ENCODE peak calls at places on chromosomes 2 and 18, in six cellular contexts. H, C, M, W, F and P are unnamed samples.

GRCh38 chr2:45946023-45946422 is 294.5 kb downstream of the PRKCE start:
- DNase-seq in H (peak), C (no peak), M (no peak), W (no peak), F (no peak), P (no peak)

GRCh38 chr2:208182835-208183234 is 7.0 kb downstream of the C2orf80 start:
- DNase-seq in H (no peak), C (no peak), M (no peak), W (no peak), F (no peak), P (no peak)

GRCh38 chr18:8416212-8417019 is 192.8 kb upstream of the RAB12 start:
- DNase-seq in H (peak), C (no peak), M (no peak), W (no peak), F (no peak), P (no peak)

GRCh38 chr2:15651367-15651727 is 59.7 kb downstream of the DDX1 start:
- DNase-seq in H (no peak), C (no peak), M (no peak), W (no peak), F (no peak), P (no peak)

GRCh38 chr2:104539649-104540048 is 314.3 kb upstream of the POU3F3 start:
- DNase-seq in H (no peak), C (no peak), M (no peak), W (no peak), F (no peak), P (no peak)

GRCh38 chr2:20366672-20367116 is 16.1 kb upstream of the PUM2 start:
- DNase-seq in H (peak), C (no peak), M (no peak), W (no peak), F (no peak), P (no peak)

GRCh38 chr2:224359569-224359968 is 42.3 kb downstream of the FAM124B start:
- DNase-seq in H (no peak), C (no peak), M (no peak), W (no peak), F (no peak), P (no peak)

GRCh38 chr2:32688511-32688910 is 60.7 kb downstream of the TTC27 start:
- DNase-seq in H (peak), C (no peak), M (no peak), W (peak), F (no peak), P (no peak)

GRCh38 chr18:40109251-40110049 is 1845.6 kb upstream of the PIK3C3 start:
- DNase-seq in H (no peak), C (no peak), M (no peak), W (no peak), F (no peak), P (no peak)

GRCh38 chr2:172086349-172087190 is 1.3 kb downstream of the DLX1 start:
- DNase-seq in H (no peak), C (no peak), M (no peak), W (no peak), F (peak), P (no peak)

GRCh38 chr18:22417496-22418188 is at the start of gene CTAGE1:
- DNase-seq in H (peak), C (no peak), M (no peak), W (no peak), F (no peak), P (no peak)

GRCh38 chr2:217653240-217653639 is 349.6 kb downstream of the TNS1 start:
- DNase-seq in H (peak), C (peak), M (no peak), W (peak), F (no peak), P (peak)

GRCh38 chr18:55287146-55287806 is 300.7 kb downstream of the TCF4 start:
- DNase-seq in H (no peak), C (no peak), M (no peak), W (no peak), F (no peak), P (no peak)

GRCh38 chr2:160375802-160376469 is 117.7 kb downstream of the RBMS1 start:
- DNase-seq in H (peak), C (no peak), M (no peak), W (no peak), F (no peak), P (no peak)

GRCh38 chr2:137155351-137156104 is 390.2 kb downstream of the THSD7B start:
- DNase-seq in H (no peak), C (peak), M (no peak), W (peak), F (no peak), P (no peak)

GRCh38 chr2:102509749-102510148 is 36.7 kb downstream of the SLC9A4 start:
- DNase-seq in H (peak), C (no peak), M (no peak), W (no peak), F (no peak), P (no peak)

GRCh38 chr2:238494573-238494961 is 67.8 kb downstream of the ASB1 start:
- DNase-seq in H (no peak), C (no peak), M (no peak), W (no peak), F (peak), P (no peak)

GRCh38 chr2:97982621-97983020 is 13.1 kb downstream of the TMEM131 start:
- DNase-seq in H (no peak), C (no peak), M (no peak), W (no peak), F (no peak), P (no peak)

GRCh38 chr2:150639917-150640538 is 152.6 kb upstream of the RND3 start:
- DNase-seq in H (peak), C (no peak), M (no peak), W (no peak), F (no peak), P (no peak)

GRCh38 chr2:29706171-29706690 is 215.2 kb downstream of the ALK start:
- DNase-seq in H (no peak), C (no peak), M (no peak), W (no peak), F (no peak), P (no peak)

GRCh38 chr2:156437272-156437671 is 1.1 kb downstream of the GPD2 start:
- DNase-seq in H (peak), C (no peak), M (no peak), W (no peak), F (no peak), P (peak)

GRCh38 chr2:186588940-186589732 is 720 bp upstream of the ITGAV start:
- DNase-seq in H (no peak), C (no peak), M (no peak), W (no peak), F (no peak), P (no peak)

GRCh38 chr2:20472569-20472968 is 25.7 kb downstream of the RHOB start:
- DNase-seq in H (no peak), C (no peak), M (no peak), W (no peak), F (peak), P (no peak)

GRCh38 chr18:76874643-76875389 is 52.5 kb downstream of the ZNF236 start:
- DNase-seq in H (no peak), C (no peak), M (no peak), W (no peak), F (no peak), P (no peak)

GRCh38 chr2:208189782-208190181 is at the start of gene C2orf80:
- DNase-seq in H (no peak), C (no peak), M (no peak), W (no peak), F (no peak), P (no peak)

GRCh38 chr2:174878537-174879147 is 114.4 kb upstream of the CHRNA1 start:
- DNase-seq in H (peak), C (no peak), M (no peak), W (peak), F (no peak), P (no peak)

GRCh38 chr18:1797265-1797664 is 774.0 kb downstream of the METTL4 start:
- DNase-seq in H (no peak), C (no peak), M (no peak), W (no peak), F (no peak), P (no peak)

GRCh38 chr2:120442541-120442922 is 96.6 kb downstream of the INHBB start:
- DNase-seq in H (no peak), C (no peak), M (no peak), W (no peak), F (no peak), P (no peak)

GRCh38 chr2:42835577-42836371 is 43.4 kb upstream of the HAAO start:
- DNase-seq in H (peak), C (peak), M (peak), W (peak), F (no peak), P (no peak)

GRCh38 chr2:39202639-39203369 is 41.0 kb downstream of the CDKL4 start:
- DNase-seq in H (peak), C (no peak), M (no peak), W (no peak), F (no peak), P (no peak)

GRCh38 chr18:59696311-59697235 is 650 bp downstream of the CCBE1 start:
- DNase-seq in H (peak), C (no peak), M (no peak), W (no peak), F (no peak), P (no peak)

GRCh38 chr2:215218587-215219577 is 80.5 kb upstream of the ABCA12 start:
- DNase-seq in H (no peak), C (no peak), M (no peak), W (no peak), F (no peak), P (no peak)

GRCh38 chr2:13652531-13653313 is 936.0 kb downstream of the TRIB2 start:
- DNase-seq in H (peak), C (no peak), M (no peak), W (peak), F (no peak), P (no peak)

GRCh38 chr2:111055735-111056134 is 65.0 kb upstream of the BCL2L11 start:
- DNase-seq in H (no peak), C (no peak), M (no peak), W (no peak), F (no peak), P (no peak)

GRCh38 chr2:111052621-111053020 is 68.1 kb upstream of the BCL2L11 start:
- DNase-seq in H (no peak), C (no peak), M (no peak), W (no peak), F (no peak), P (no peak)

GRCh38 chr2:111053266-111053665 is 67.4 kb upstream of the BCL2L11 start:
- DNase-seq in H (no peak), C (no peak), M (no peak), W (no peak), F (no peak), P (no peak)

GRCh38 chr2:111054791-111055627 is 65.7 kb upstream of the BCL2L11 start:
- DNase-seq in H (no peak), C (no peak), M (no peak), W (no peak), F (no peak), P (no peak)

DNA sequence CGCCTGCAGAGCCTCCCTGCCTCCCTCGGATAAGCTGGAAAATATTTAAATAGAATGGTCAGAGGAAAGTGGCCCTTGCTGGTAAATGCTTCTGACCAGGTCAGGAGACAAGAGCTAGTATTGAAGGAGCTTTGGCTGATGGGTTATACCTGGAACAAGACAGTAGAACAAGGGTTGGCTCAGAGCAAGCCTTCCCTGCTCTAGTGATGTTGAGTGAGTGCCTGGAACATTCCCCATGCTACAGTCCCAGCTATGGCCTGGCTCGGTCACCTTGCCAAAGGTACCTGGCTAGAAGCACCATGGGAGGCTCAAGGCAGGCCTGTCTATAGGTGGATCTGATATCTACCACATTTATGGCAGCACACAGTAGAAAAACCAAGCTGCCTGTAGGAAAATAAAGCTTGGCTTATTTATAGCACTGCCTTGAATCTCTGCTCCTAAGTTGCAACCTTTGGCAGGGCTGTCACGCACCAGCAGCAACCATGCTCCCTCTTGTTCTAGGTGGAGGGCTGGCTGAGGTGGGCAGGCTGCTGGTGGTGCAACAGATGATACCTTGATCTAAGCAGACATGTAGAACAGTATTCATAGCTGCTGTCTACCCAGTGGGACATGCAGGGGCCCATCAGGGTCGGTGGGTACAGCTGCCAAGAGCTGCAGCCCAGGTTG is 66.8 kb upstream of the BCL2L11 start:
- DNase-seq in H (no peak), C (no peak), M (no peak), W (no peak), F (no peak), P (no peak)
- H3K4me3 ChIP-seq in H (no peak), C (no peak), M (no peak), W (no peak), F (no peak), P (no peak)

DNA sequence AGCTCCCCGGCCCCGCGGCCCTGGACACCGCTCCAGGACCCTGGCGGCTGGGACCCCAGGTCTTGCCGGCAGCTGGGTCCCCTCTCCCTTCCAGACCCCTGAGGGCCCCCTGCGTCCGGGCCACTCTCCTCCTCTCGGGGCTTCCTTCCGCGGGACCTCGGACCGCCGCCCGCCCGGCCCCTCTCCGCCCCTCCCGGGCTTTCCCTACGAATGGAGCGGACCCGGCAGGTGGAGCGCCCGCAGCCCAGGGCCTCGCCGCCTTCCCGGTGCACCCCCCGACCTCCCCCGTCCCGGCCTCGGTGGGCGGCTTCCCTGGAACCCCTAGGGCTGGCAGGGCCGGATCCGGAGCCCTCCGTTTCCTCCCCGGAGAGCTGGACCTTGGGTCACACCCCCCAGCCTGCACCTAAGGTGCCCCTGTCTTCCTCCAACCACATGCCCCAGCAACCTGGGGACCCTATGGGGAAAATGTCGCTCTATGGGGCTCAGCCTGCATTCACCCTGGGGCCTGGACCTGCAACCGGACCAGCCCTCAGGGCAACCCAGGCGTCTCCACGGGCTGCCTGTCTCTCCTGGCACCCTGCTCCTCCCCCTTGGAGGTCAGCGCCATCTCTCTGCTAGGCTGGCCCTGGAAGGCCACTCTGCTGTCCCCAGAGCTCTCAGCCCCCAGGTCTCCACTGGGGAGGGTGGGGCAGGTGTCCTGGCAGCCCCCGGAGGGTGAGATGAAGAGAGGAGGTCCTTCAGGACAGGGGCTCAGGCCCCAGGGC is 730 bp downstream of the B3GNT7 start:
- DNase-seq in H (no peak), C (no peak), M (no peak), W (no peak), F (no peak), P (no peak)
- H3K4me3 ChIP-seq in H (no peak), C (no peak), M (peak), W (no peak), F (peak), P (peak)

DNA sequence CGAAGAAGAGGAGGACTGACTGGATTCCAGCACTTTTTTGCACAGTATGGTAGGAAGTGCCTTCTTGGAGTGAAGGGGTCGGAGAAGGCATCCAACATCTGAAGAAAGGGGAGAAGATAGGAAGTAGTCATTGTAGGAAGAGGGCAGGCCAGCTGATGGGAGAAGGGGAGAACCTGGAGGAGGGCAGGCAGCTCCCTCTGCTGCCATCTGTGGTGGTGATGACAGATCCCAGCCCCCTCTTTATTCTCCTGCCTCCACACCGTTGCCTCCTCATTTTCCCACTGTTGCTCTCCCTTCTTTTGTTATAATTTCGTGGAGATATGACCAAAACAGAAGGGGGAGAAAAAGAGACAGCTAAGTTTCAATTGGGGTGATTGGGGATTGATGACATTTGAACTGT is 2.9 kb upstream of the SCYGR2 start:
- DNase-seq in H (no peak), C (no peak), M (no peak), W (no peak), F (no peak), P (no peak)
- H3K4me3 ChIP-seq in H (no peak), C (no peak), M (no peak), W (no peak), F (no peak), P (no peak)

GRCh38 chr2:77457665-77458064 is 64.5 kb downstream of the LRRTM4 start:
- DNase-seq in H (no peak), C (no peak), M (no peak), W (no peak), F (no peak), P (no peak)

DNA sequence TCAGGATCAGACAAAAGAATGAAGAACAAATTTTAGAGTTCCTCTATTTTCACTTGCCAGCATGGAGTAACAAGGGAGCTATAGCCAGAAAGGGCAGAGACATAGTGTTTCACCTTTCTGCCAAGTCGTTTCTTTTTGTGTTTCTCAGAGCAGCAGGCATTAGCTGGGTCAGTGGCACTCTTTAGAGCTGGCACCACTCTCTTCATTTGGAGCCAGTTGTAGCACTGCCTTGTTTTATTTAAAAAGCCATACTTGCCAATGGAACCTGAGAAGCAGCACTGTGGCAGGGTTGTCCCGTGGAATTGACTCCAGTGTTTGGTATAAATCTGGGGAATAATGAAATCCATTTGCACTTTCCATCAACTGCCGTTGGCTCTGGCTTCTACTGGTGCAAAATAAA is 64.0 kb downstream of the LRRTM4 start:
- DNase-seq in H (no peak), C (no peak), M (no peak), W (no peak), F (no peak), P (no peak)
- H3K4me3 ChIP-seq in H (no peak), C (no peak), M (no peak), W (no peak), F (no peak), P (no peak)